ENCODE peak calls at places on chromosomes 3 and 15, in seven cellular contexts. J, V, S, B, P, Q and R are unnamed samples.

GRCh38 chr15:92247649-92248242 is 145.9 kb upstream of the ST8SIA2 start:
- DNase-seq in J (no peak), V (no peak), S (no peak), B (no peak), P (no peak), Q (no peak), R (no peak)

GRCh38 chr3:42031808-42032475 is 59.2 kb upstream of the TRAK1 start:
- DNase-seq in J (no peak), V (no peak), S (no peak), B (no peak), P (no peak), Q (peak), R (no peak)

GRCh38 chr3:86785381-86785780 is 205.6 kb downstream of the VGLL3 start:
- DNase-seq in J (no peak), V (no peak), S (no peak), B (no peak), P (no peak), Q (no peak), R (no peak)

GRCh38 chr15:85500729-85501128 is 120.3 kb downstream of the AKAP13 start:
- DNase-seq in J (no peak), V (no peak), S (peak), B (no peak), P (no peak), Q (no peak), R (no peak)

GRCh38 chr3:58647661-58648141 is 18.9 kb downstream of the FAM3D start:
- DNase-seq in J (no peak), V (no peak), S (no peak), B (no peak), P (no peak), Q (peak), R (no peak)

GRCh38 chr3:27568393-27568792 is 84.2 kb upstream of the SLC4A7 start:
- DNase-seq in J (no peak), V (peak), S (peak), B (no peak), P (no peak), Q (peak), R (peak)

GRCh38 chr3:80114694-80115093 is 346.9 kb upstream of the ROBO1 start:
- DNase-seq in J (no peak), V (no peak), S (no peak), B (no peak), P (no peak), Q (no peak), R (no peak)

GRCh38 chr3:190012314-190012782 is 108.3 kb downstream of the P3H2 start:
- DNase-seq in J (no peak), V (no peak), S (no peak), B (no peak), P (no peak), Q (no peak), R (no peak)

GRCh38 chr15:61084944-61085367 is 144.1 kb downstream of the RORA start:
- DNase-seq in J (no peak), V (no peak), S (peak), B (peak), P (no peak), Q (no peak), R (no peak)

GRCh38 chr3:111864821-111865656 is 6.0 kb downstream of the PHLDB2 start:
- DNase-seq in J (no peak), V (no peak), S (no peak), B (no peak), P (peak), Q (no peak), R (no peak)

GRCh38 chr3:44509393-44509921 is 32.0 kb upstream of the ZNF445 start:
- DNase-seq in J (peak), V (no peak), S (no peak), B (no peak), P (no peak), Q (no peak), R (no peak)

GRCh38 chr3:87792532-87793321 is 266.1 kb downstream of the CGGBP1 start:
- DNase-seq in J (peak), V (no peak), S (no peak), B (no peak), P (no peak), Q (no peak), R (peak)

GRCh38 chr15:92839696-92840095 is 60.4 kb upstream of the CHD2 start:
- DNase-seq in J (no peak), V (no peak), S (no peak), B (peak), P (no peak), Q (no peak), R (no peak)

DNA sequence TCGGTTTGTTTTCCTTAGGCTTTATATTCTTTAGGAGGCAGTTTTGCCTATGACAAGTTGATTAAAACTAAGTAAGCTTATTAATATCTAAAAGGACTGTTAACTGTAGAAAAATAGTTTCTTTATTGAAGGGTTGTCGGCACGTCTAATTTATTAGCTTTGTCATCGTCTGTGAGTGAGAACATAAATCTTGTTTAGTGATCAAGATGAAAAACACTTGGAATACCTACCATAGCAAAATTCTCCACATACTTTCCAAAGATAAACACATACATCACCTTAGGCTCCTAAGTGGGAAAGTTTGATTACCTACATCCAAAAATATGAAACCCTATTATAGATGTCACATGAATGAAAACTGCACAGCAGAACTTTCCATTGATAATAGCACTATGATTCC is 139.1 kb upstream of the BNIP2 start:
- DNase-seq in J (no peak), V (no peak), S (no peak), B (no peak), P (no peak), Q (no peak), R (no peak)
- H3K4me3 ChIP-seq in J (no peak), V (no peak), S (no peak), B (no peak), P (no peak), Q (no peak), R (no peak)

GRCh38 chr3:142127941-142128658 is 21.2 kb downstream of the TFDP2 start:
- DNase-seq in J (no peak), V (no peak), S (no peak), B (no peak), P (no peak), Q (no peak), R (no peak)

GRCh38 chr3:142118911-142119310 is 30.4 kb downstream of the TFDP2 start:
- DNase-seq in J (no peak), V (no peak), S (no peak), B (no peak), P (no peak), Q (no peak), R (no peak)

GRCh38 chr3:142129516-142130171 is 19.7 kb downstream of the TFDP2 start:
- DNase-seq in J (no peak), V (no peak), S (no peak), B (no peak), P (no peak), Q (no peak), R (no peak)

GRCh38 chr3:142124243-142124642 is 25.1 kb downstream of the TFDP2 start:
- DNase-seq in J (no peak), V (no peak), S (no peak), B (no peak), P (no peak), Q (no peak), R (no peak)
- H3K4me3 ChIP-seq in J (no peak), V (no peak), S (no peak), B (no peak), P (no peak), Q (no peak), R (no peak)

GRCh38 chr3:125024817-125025216 is 31.0 kb downstream of the HEG1 start:
- DNase-seq in J (no peak), V (no peak), S (peak), B (no peak), P (no peak), Q (peak), R (no peak)

GRCh38 chr3:125025647-125026046 is 30.1 kb downstream of the HEG1 start:
- DNase-seq in J (no peak), V (no peak), S (no peak), B (no peak), P (no peak), Q (no peak), R (no peak)

GRCh38 chr3:125019271-125019670 is 36.5 kb downstream of the HEG1 start:
- DNase-seq in J (no peak), V (no peak), S (no peak), B (no peak), P (no peak), Q (no peak), R (no peak)

GRCh38 chr3:125023833-125024560 is 31.8 kb downstream of the HEG1 start:
- DNase-seq in J (no peak), V (no peak), S (no peak), B (no peak), P (no peak), Q (no peak), R (no peak)

DNA sequence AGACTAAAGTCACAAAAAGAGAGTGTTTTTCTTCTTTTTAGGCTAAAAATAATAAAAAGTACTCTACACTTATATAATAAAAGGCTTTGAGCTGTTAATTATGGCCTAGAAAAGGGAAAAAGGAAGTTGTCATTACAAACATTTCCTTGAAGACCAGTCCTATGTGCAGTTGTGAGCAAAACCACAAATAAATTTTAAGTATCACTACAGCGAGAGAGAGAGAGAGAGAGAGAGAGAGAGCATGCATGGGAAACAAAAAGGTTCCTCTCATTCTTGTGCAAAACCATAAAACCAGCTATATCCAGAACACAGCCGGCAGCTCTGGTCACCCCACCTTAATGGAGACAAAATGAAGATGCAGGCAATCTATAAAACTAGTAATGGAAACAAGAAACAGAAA is 33.6 kb downstream of the HEG1 start:
- DNase-seq in J (no peak), V (no peak), S (no peak), B (no peak), P (no peak), Q (no peak), R (no peak)
- H3K4me3 ChIP-seq in J (no peak), V (no peak), S (no peak), B (no peak), P (no peak), Q (no peak), R (no peak)

DNA sequence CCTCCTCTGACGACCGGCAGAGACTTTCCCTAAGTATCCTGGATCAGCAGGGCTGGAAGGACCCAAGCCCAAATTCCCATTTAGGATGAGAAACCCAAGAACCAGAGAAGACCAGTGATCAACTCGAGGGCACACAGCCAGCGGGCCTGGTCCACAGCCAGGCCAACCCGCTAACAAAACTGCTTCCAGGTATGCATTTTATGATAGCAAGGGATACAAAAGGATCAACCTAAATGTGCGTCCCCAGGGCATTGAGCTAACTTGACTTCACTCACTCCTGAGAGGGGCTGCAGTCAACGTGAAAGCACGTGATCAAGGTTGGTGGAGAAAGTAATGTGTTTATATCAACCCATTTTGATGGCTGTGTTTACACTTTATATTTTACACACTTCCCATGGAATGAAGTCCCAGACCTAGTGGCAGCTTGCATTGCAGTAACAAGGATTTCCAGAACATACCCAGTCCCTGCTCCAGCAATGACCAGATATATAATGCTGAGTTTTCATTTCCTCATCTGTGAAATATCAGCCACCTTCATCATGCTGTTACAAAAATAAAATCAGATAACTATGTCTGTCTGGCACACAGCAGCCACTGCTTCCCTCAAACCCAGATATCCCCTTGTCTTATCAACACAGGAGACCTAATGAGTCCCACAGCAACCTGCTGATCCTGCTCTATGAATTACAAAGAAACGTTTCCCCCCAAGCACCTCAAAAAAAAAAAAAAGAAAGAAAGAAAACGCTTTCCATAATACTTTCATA is 2.1 kb downstream of the KLHL6 start:
- DNase-seq in J (no peak), V (no peak), S (no peak), B (peak), P (no peak), Q (no peak), R (no peak)
- H3K4me3 ChIP-seq in J (no peak), V (no peak), S (peak), B (peak), P (no peak), Q (no peak), R (no peak)